ENCODE peak calls at places on chromosomes 2 and 18, in four cellular contexts. F is neural progenitor cell, T is fibroblast of lung, B is GM23338. M is an unnamed sample.

GRCh38 chr2:19799881-19800780 is 101.7 kb downstream of the TTC32 start:
- DNase-seq in F (no peak), T (peak; percentile 61), B (no peak), M (no peak)

GRCh38 chr2:63679252-63679850 is 90.6 kb downstream of the MDH1 start:
- DNase-seq in F (no peak), T (no peak), B (no peak), M (no peak)

GRCh38 chr2:139142252-139142651 is 362.1 kb upstream of the NXPH2 start:
- DNase-seq in F (peak; percentile 58), T (peak; percentile 25), B (peak; percentile 68), M (peak; percentile 62)

GRCh38 chr18:13216732-13217465 is 1.7 kb upstream of the LDLRAD4 start:
- DNase-seq in F (peak; percentile 75), T (peak; percentile 31), B (peak; percentile 61), M (peak; percentile 48)

GRCh38 chr2:240917009-240917683 is 11.0 kb downstream of the CROCC2 start:
- DNase-seq in F (no peak), T (no peak), B (no peak), M (no peak)

GRCh38 chr18:75065251-75066000 is 143.5 kb downstream of the PTGR3 start:
- DNase-seq in F (no peak), T (no peak), B (no peak), M (no peak)

GRCh38 chr2:241739651-241740050 is 5.2 kb downstream of the D2HGDH start:
- DNase-seq in F (no peak), T (peak; percentile 55), B (no peak), M (no peak)

GRCh38 chr2:54594048-54594447 is 129.4 kb upstream of the EML6 start:
- DNase-seq in F (no peak), T (no peak), B (no peak), M (no peak)

GRCh38 chr2:69100220-69100723 is 87.3 kb downstream of the ANTXR1 start:
- DNase-seq in F (no peak), T (no peak), B (no peak), M (peak; percentile 73)

GRCh38 chr18:57931038-57931437 is 113.0 kb upstream of the NEDD4L start:
- DNase-seq in F (no peak), T (no peak), B (no peak), M (no peak)

GRCh38 chr2:105114551-105114950 is 76.7 kb downstream of the MRPS9 start:
- DNase-seq in F (peak; percentile 74), T (peak; percentile 67), B (peak; percentile 59), M (peak; percentile 71)

GRCh38 chr2:181685150-181685688 is 4.9 kb upstream of the NEUROD1 start:
- DNase-seq in F (peak; percentile 68), T (peak; percentile 8), B (peak; percentile 83), M (no peak)

GRCh38 chr2:36427790-36428243 is 72.2 kb downstream of the CRIM1 start:
- DNase-seq in F (no peak), T (peak; percentile 60), B (no peak), M (no peak)

GRCh38 chr2:173652311-173652710 is 297.6 kb downstream of the CDCA7 start:
- DNase-seq in F (no peak), T (peak; percentile 98), B (no peak), M (peak; percentile 22)

GRCh38 chr18:2955966-2956521 is 56.9 kb downstream of the LPIN2 start:
- DNase-seq in F (no peak), T (no peak), B (no peak), M (no peak)

GRCh38 chr2:122156101-122156500 is 400.6 kb downstream of the TSN start:
- DNase-seq in F (peak; percentile 12), T (no peak), B (no peak), M (peak; percentile 41)

GRCh38 chr2:239704737-239705136 is 303.9 kb upstream of the HDAC4 start:
- DNase-seq in F (no peak), T (no peak), B (no peak), M (no peak)

GRCh38 chr2:32357545-32358482 is 991 bp downstream of the BIRC6 start:
- DNase-seq in F (peak; percentile 71), T (peak; percentile 43), B (peak; percentile 64), M (no peak)

GRCh38 chr18:78717766-78718150 is 261.9 kb upstream of the SALL3 start:
- DNase-seq in F (no peak), T (no peak), B (no peak), M (no peak)

GRCh38 chr18:63016270-63016669 is 300.9 kb downstream of the PHLPP1 start:
- DNase-seq in F (peak; percentile 77), T (peak; percentile 43), B (peak; percentile 86), M (peak; percentile 84)

GRCh38 chr2:44087037-44087713 is 81.5 kb upstream of the PPM1B start:
- DNase-seq in F (peak; percentile 90), T (peak; percentile 61), B (peak; percentile 94), M (peak; percentile 75)

GRCh38 chr18:10518595-10519273 is 7.1 kb upstream of the NAPG start:
- DNase-seq in F (peak; percentile 43), T (peak; percentile 24), B (no peak), M (peak; percentile 81)

GRCh38 chr2:152304845-152305244 is 30.1 kb upstream of the FMNL2 start:
- DNase-seq in F (no peak), T (peak; percentile 68), B (no peak), M (no peak)

GRCh38 chr2:241842620-241843211 is 16.0 kb downstream of the PDCD1 start:
- DNase-seq in F (no peak), T (no peak), B (no peak), M (no peak)

GRCh38 chr2:20573611-20574422 is 77.1 kb downstream of the HS1BP3 start:
- DNase-seq in F (no peak), T (peak; percentile 94), B (no peak), M (peak; percentile 12)

GRCh38 chr2:204533629-204534370 is 11.5 kb upstream of the PARD3B start:
- DNase-seq in F (no peak), T (peak; percentile 57), B (no peak), M (no peak)

GRCh38 chr2:113720167-113720566 is 36.3 kb downstream of the SLC35F5 start:
- DNase-seq in F (peak; percentile 5), T (peak; percentile 16), B (peak; percentile 34), M (peak; percentile 28)

GRCh38 chr2:10873790-10874437 is 37.8 kb upstream of the KCNF1 start:
- DNase-seq in F (no peak), T (peak; percentile 47), B (no peak), M (peak; percentile 65)

GRCh38 chr2:70886541-70886987 is 49.1 kb upstream of the ATP6V1B1 start:
- DNase-seq in F (peak; percentile 8), T (no peak), B (peak; percentile 56), M (no peak)
- TF ChIP-seq EZH2 in F (peak; percentile 72), T (no peak), B (no peak), M (no peak)

GRCh38 chr18:26298107-26298506 is 71.9 kb downstream of the TAF4B start:
- DNase-seq in F (no peak), T (no peak), B (no peak), M (no peak)
- H3K4me3 ChIP-seq in F (no peak overlapping the region), T (no peak overlapping the region), B (no peak overlapping the region), M (no peak overlapping the region)

GRCh38 chr2:158996378-158996993 is 28.0 kb downstream of the TANC1 start:
- DNase-seq in F (no peak), T (no peak), B (no peak), M (no peak)
- TF ChIP-seq CTCF in F (peak; percentile 48), T (no peak), B (no peak), M (peak; percentile 51)

GRCh38 chr18:811192-812122 is 585 bp downstream of the YES1 start:
- DNase-seq in F (peak; percentile 67), T (peak; percentile 19), B (peak; percentile 64), M (peak; percentile 50)
- TF ChIP-seq EZH2 in F (no peak), T (no peak), B (no peak), M (no peak)

M was measured in A673.